ENCODE peak calls at places on chromosomes 4 and X, in four cellular contexts. One of them, this sample, is unnamed. For H3K4me1, the result is how much of the 10 kb centered on the place peaks cover.

GRCh38 chr4:146340798-146341197 is 126.5 kb downstream of the REELD1 start:
- DNase-seq in endothelial cell of umbilical vein: peak
- DNase-seq in fibroblast of lung: peak
- DNase-seq in DND-41: no peak
- DNase-seq in this sample: peak

GRCh38 chr4:42892413-42892812 is at the start of gene GRXCR1:
- DNase-seq in endothelial cell of umbilical vein: no peak
- DNase-seq in fibroblast of lung: no peak
- DNase-seq in DND-41: no peak
- DNase-seq in this sample: no peak

GRCh38 chrX:154840856-154841255 is 6.4 kb upstream of the SMIM9 start:
- DNase-seq in endothelial cell of umbilical vein: peak
- DNase-seq in fibroblast of lung: peak
- DNase-seq in DND-41: peak
- DNase-seq in this sample: peak

GRCh38 chrX:19005909-19006308 is 22.0 kb upstream of the PHKA2 start:
- DNase-seq in endothelial cell of umbilical vein: no peak
- DNase-seq in fibroblast of lung: no peak
- DNase-seq in DND-41: no peak
- DNase-seq in this sample: no peak

GRCh38 chr4:101669832-101670188 is 120.7 kb upstream of the BANK1 start:
- DNase-seq in endothelial cell of umbilical vein: no peak
- DNase-seq in fibroblast of lung: no peak
- DNase-seq in DND-41: no peak
- DNase-seq in this sample: no peak

GRCh38 chr4:109648266-109648996 is 54.8 kb downstream of the CASP6 start:
- DNase-seq in endothelial cell of umbilical vein: peak
- DNase-seq in fibroblast of lung: no peak
- DNase-seq in DND-41: no peak
- DNase-seq in this sample: no peak

GRCh38 chr4:102735578-102735977 is 25.2 kb downstream of the MANBA start:
- DNase-seq in endothelial cell of umbilical vein: no peak
- DNase-seq in fibroblast of lung: no peak
- DNase-seq in DND-41: no peak
- DNase-seq in this sample: no peak

GRCh38 chr4:123603165-123603564 is 206.6 kb downstream of the SPRY1 start:
- DNase-seq in endothelial cell of umbilical vein: peak
- DNase-seq in fibroblast of lung: peak
- DNase-seq in DND-41: peak
- DNase-seq in this sample: peak

GRCh38 chr4:163591614-163592020 is 97.1 kb downstream of the TMA16 start:
- DNase-seq in endothelial cell of umbilical vein: no peak
- DNase-seq in fibroblast of lung: no peak
- DNase-seq in DND-41: no peak
- DNase-seq in this sample: no peak

GRCh38 chr4:78806943-78807458 is 30.9 kb downstream of the BMP2K start:
- DNase-seq in endothelial cell of umbilical vein: no peak
- DNase-seq in fibroblast of lung: no peak
- DNase-seq in DND-41: no peak
- DNase-seq in this sample: no peak

GRCh38 chrX:115134366-115134765 is 54.8 kb upstream of the RBMXL3 start:
- DNase-seq in endothelial cell of umbilical vein: no peak
- DNase-seq in fibroblast of lung: peak
- DNase-seq in DND-41: no peak
- DNase-seq in this sample: no peak

GRCh38 chr4:158074851-158075250 is 98.0 kb downstream of the GASK1B start:
- DNase-seq in endothelial cell of umbilical vein: no peak
- DNase-seq in fibroblast of lung: no peak
- DNase-seq in DND-41: no peak
- DNase-seq in this sample: no peak

GRCh38 chr4:66929748-66930147 is 615.6 kb downstream of the CENPC start:
- DNase-seq in endothelial cell of umbilical vein: no peak
- DNase-seq in fibroblast of lung: no peak
- DNase-seq in DND-41: no peak
- DNase-seq in this sample: peak

GRCh38 chr4:48739560-48740019 is 40.5 kb downstream of the FRYL start:
- DNase-seq in endothelial cell of umbilical vein: no peak
- DNase-seq in fibroblast of lung: no peak
- DNase-seq in DND-41: no peak
- DNase-seq in this sample: no peak

GRCh38 chr4:133439830-133440229 is 290.7 kb downstream of the PCDH10 start:
- DNase-seq in endothelial cell of umbilical vein: no peak
- DNase-seq in fibroblast of lung: no peak
- DNase-seq in DND-41: no peak
- DNase-seq in this sample: no peak

GRCh38 chr4:120263623-120264022 is 197.0 kb upstream of the MAD2L1 start:
- DNase-seq in endothelial cell of umbilical vein: no peak
- DNase-seq in fibroblast of lung: no peak
- DNase-seq in DND-41: no peak
- DNase-seq in this sample: no peak

GRCh38 chrX:108071578-108071977 is 19.8 kb downstream of the PSMD10 start:
- DNase-seq in endothelial cell of umbilical vein: peak
- DNase-seq in fibroblast of lung: no peak
- DNase-seq in DND-41: no peak
- DNase-seq in this sample: no peak

GRCh38 chr4:13921805-13922204 is 294.3 kb upstream of the BOD1L1 start:
- DNase-seq in endothelial cell of umbilical vein: no peak
- DNase-seq in fibroblast of lung: peak
- DNase-seq in DND-41: no peak
- DNase-seq in this sample: no peak

GRCh38 chr4:8836664-8837171 is 34.9 kb downstream of the HMX1 start:
- DNase-seq in endothelial cell of umbilical vein: no peak
- DNase-seq in fibroblast of lung: no peak
- DNase-seq in DND-41: no peak
- DNase-seq in this sample: no peak

GRCh38 chr4:171746418-171746817 is 66.8 kb upstream of the GALNTL6 start:
- DNase-seq in endothelial cell of umbilical vein: no peak
- DNase-seq in fibroblast of lung: no peak
- DNase-seq in DND-41: no peak
- DNase-seq in this sample: no peak

GRCh38 chr4:74501579-74501978 is 56.6 kb downstream of the AREG start:
- DNase-seq in endothelial cell of umbilical vein: peak
- DNase-seq in fibroblast of lung: peak
- DNase-seq in DND-41: no peak
- DNase-seq in this sample: no peak

GRCh38 chr4:40283968-40284367 is 51.2 kb upstream of the CHRNA9 start:
- DNase-seq in endothelial cell of umbilical vein: no peak
- DNase-seq in fibroblast of lung: no peak
- DNase-seq in DND-41: peak
- DNase-seq in this sample: peak
- H3K4me1 ChIP-seq in endothelial cell of umbilical vein: under half
- H3K4me1 ChIP-seq in fibroblast of lung: under half
- H3K4me1 ChIP-seq in DND-41: under half
- H3K4me1 ChIP-seq in this sample: under half

GRCh38 chr4:2172627-2173231 is 69.2 kb downstream of the HAUS3 start:
- DNase-seq in endothelial cell of umbilical vein: no peak
- DNase-seq in fibroblast of lung: no peak
- DNase-seq in DND-41: peak
- DNase-seq in this sample: no peak
- TF ChIP-seq EZH2 in endothelial cell of umbilical vein: no peak
- TF ChIP-seq EZH2 in fibroblast of lung: no peak
- TF ChIP-seq EZH2 in DND-41: no peak
- TF ChIP-seq EZH2 in this sample: no peak

GRCh38 chr4:6326312-6327060 is 56.8 kb downstream of the WFS1 start:
- DNase-seq in endothelial cell of umbilical vein: no peak
- DNase-seq in fibroblast of lung: no peak
- DNase-seq in DND-41: no peak
- DNase-seq in this sample: no peak

GRCh38 chr4:6328526-6328925 is 58.9 kb downstream of the WFS1 start:
- DNase-seq in endothelial cell of umbilical vein: no peak
- DNase-seq in fibroblast of lung: no peak
- DNase-seq in DND-41: no peak
- DNase-seq in this sample: no peak

GRCh38 chr4:6325791-6326290 is 56.2 kb downstream of the WFS1 start:
- DNase-seq in endothelial cell of umbilical vein: no peak
- DNase-seq in fibroblast of lung: no peak
- DNase-seq in DND-41: no peak
- DNase-seq in this sample: no peak

GRCh38 chr4:6324999-6325790 is 55.5 kb downstream of the WFS1 start:
- DNase-seq in endothelial cell of umbilical vein: peak
- DNase-seq in fibroblast of lung: no peak
- DNase-seq in DND-41: no peak
- DNase-seq in this sample: peak

DNA sequence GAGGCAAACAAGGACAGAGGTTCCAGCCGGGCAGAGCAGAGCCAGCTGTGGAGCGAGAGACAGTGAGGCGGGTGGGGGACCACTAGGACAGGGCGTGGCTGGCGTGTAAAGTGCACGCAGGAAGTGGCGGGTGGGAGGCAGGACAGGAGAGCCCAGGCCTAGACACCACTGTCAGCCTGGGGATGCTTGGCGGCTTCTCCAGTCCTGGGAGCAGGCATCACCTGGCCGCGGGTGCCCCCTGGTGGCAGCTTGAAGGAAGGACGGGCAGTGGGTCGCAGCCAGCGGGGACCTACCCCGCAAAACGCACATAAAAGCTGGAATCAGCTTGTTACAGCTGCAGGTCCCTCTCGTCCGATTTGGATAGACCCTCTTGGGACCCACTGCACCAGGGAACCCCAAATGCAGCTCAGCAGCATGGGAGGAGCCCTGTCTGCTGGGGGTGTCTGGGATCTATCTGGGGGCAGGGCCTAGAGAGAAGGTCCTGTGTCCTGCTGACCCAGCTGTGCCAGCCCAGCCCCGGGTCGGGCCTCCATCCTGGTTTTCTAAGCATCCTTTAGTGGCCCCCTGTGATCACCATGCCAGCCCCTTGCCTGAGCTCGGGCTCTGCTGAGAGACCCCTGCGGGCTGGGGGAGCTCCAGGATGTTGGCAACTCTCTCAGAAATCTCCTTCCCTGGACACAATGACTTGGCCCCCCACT is 57.7 kb downstream of the WFS1 start:
- DNase-seq in endothelial cell of umbilical vein: peak
- DNase-seq in fibroblast of lung: peak
- DNase-seq in DND-41: peak
- DNase-seq in this sample: peak
- H3K4me1 ChIP-seq in endothelial cell of umbilical vein: under half
- H3K4me1 ChIP-seq in fibroblast of lung: under half
- H3K4me1 ChIP-seq in DND-41: under half
- H3K4me1 ChIP-seq in this sample: under half

GRCh38 chr4:7711330-7711963 is 228.2 kb downstream of the AFAP1 start:
- DNase-seq in endothelial cell of umbilical vein: no peak
- DNase-seq in fibroblast of lung: no peak
- DNase-seq in DND-41: no peak
- DNase-seq in this sample: no peak

GRCh38 chr4:7710126-7710525 is 229.5 kb downstream of the AFAP1 start:
- DNase-seq in endothelial cell of umbilical vein: no peak
- DNase-seq in fibroblast of lung: no peak
- DNase-seq in DND-41: no peak
- DNase-seq in this sample: no peak

GRCh38 chr4:7713757-7714156 is 225.9 kb downstream of the AFAP1 start:
- DNase-seq in endothelial cell of umbilical vein: no peak
- DNase-seq in fibroblast of lung: no peak
- DNase-seq in DND-41: no peak
- DNase-seq in this sample: no peak

GRCh38 chr4:7710576-7711329 is 228.9 kb downstream of the AFAP1 start:
- DNase-seq in endothelial cell of umbilical vein: no peak
- DNase-seq in fibroblast of lung: no peak
- DNase-seq in DND-41: no peak
- DNase-seq in this sample: no peak

GRCh38 chr4:7712021-7712420 is 227.6 kb downstream of the AFAP1 start:
- DNase-seq in endothelial cell of umbilical vein: no peak
- DNase-seq in fibroblast of lung: no peak
- DNase-seq in DND-41: no peak
- DNase-seq in this sample: no peak
- TF ChIP-seq EZH2 in endothelial cell of umbilical vein: no peak
- TF ChIP-seq EZH2 in fibroblast of lung: no peak
- TF ChIP-seq EZH2 in DND-41: no peak
- TF ChIP-seq EZH2 in this sample: no peak

DNA sequence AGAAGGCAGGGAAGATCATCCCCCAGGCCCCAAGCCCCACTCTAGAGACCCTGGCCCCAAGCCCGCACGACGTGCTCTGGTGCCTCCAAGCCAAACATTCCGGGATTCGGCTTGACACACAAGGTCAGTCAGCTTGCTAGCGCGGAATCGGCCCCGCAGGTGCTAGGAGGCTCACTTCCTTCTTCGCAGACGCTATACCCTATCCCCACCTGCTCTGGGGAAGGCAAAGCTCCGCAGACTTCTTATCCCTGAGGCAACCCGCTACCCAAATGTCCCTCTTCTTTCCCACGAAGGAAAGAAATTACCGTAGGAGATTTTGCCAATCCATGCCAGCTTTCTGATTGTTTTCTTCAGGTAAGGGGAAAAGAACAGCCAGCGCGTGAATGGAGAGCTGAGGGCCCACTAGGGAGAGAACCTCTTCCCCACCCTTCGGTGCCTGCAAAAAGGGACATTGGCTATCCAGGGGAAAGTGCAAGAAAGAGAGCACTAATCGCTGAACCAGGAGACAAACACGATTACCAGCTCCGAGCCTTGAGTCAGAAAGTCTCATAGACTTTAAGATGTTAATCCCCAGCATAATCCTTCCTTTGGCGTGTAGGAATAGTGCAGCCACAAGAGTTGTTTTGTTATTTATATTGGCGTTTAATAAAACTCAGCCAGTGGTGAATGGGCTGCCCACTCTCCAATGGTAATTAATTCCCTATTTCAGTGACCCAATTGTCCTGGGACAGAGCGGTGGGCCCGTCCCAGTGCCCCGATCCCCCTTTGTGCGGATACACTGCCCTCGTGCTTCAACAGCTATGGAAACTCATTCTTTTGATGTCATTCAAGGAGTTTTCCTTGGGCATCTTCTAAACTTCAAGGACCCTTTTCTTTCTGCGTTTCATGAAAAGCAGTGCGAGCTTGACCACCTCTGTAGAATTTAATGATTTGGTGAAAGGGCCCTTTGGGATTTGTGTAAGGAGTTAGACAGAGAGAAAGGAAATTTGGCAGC is 5.4 kb upstream of the NEUROG2 start:
- DNase-seq in endothelial cell of umbilical vein: no peak
- DNase-seq in fibroblast of lung: no peak
- DNase-seq in DND-41: no peak
- DNase-seq in this sample: no peak
- H3K4me1 ChIP-seq in endothelial cell of umbilical vein: under half
- H3K4me1 ChIP-seq in fibroblast of lung: under half
- H3K4me1 ChIP-seq in DND-41: under half
- H3K4me1 ChIP-seq in this sample: under half